ENCODE peak calls at places on chromosomes 6 and 20, in eight cellular contexts. One of them, this sample, is unnamed.

GRCh38 chr20:40961176-40961575 is 67.4 kb upstream of the TOP1 start:
- DNase-seq in DMS 273 treated with DMSO at 0.1 percent for 48 hours: no peak
- DNase-seq in memory B cell: no peak
- DNase-seq in A172: no peak
- DNase-seq in stimulated activated naive CD8-positive, alpha-beta T cell treated with anti-CD3 and anti-CD28 coated beads, Interleukin-15, amount 100 ng/mL, for 72 hours: no peak
- DNase-seq in HS-27A: no peak
- DNase-seq in GM03348: no peak
- DNase-seq in ACHN: no peak
- DNase-seq in this sample: no peak

GRCh38 chr6:40930555-40930954 is 108.5 kb downstream of the UNC5CL start:
- DNase-seq in DMS 273 treated with DMSO at 0.1 percent for 48 hours: no peak
- DNase-seq in memory B cell: no peak
- DNase-seq in A172: no peak
- DNase-seq in stimulated activated naive CD8-positive, alpha-beta T cell treated with anti-CD3 and anti-CD28 coated beads, Interleukin-15, amount 100 ng/mL, for 72 hours: no peak
- DNase-seq in HS-27A: no peak
- DNase-seq in GM03348: no peak
- DNase-seq in ACHN: no peak
- DNase-seq in this sample: no peak

GRCh38 chr6:33053230-33053629 is 20.2 kb downstream of the HLA-DPA1 start:
- DNase-seq in DMS 273 treated with DMSO at 0.1 percent for 48 hours: no peak
- DNase-seq in memory B cell: no peak
- DNase-seq in A172: no peak
- DNase-seq in stimulated activated naive CD8-positive, alpha-beta T cell treated with anti-CD3 and anti-CD28 coated beads, Interleukin-15, amount 100 ng/mL, for 72 hours: no peak
- DNase-seq in HS-27A: no peak
- DNase-seq in GM03348: no peak
- DNase-seq in ACHN: no peak
- DNase-seq in this sample: no peak

GRCh38 chr6:157455028-157455714 is 74.2 kb downstream of the ZDHHC14 start:
- DNase-seq in DMS 273 treated with DMSO at 0.1 percent for 48 hours: no peak
- DNase-seq in memory B cell: no peak
- DNase-seq in A172: no peak
- DNase-seq in stimulated activated naive CD8-positive, alpha-beta T cell treated with anti-CD3 and anti-CD28 coated beads, Interleukin-15, amount 100 ng/mL, for 72 hours: no peak
- DNase-seq in HS-27A: no peak
- DNase-seq in GM03348: no peak
- DNase-seq in ACHN: no peak
- DNase-seq in this sample: no peak

GRCh38 chr20:34713194-34713943 is 9.2 kb downstream of the TP53INP2 start:
- DNase-seq in DMS 273 treated with DMSO at 0.1 percent for 48 hours: peak; percentile 70
- DNase-seq in memory B cell: no peak
- DNase-seq in A172: peak; percentile 99
- DNase-seq in stimulated activated naive CD8-positive, alpha-beta T cell treated with anti-CD3 and anti-CD28 coated beads, Interleukin-15, amount 100 ng/mL, for 72 hours: no peak
- DNase-seq in HS-27A: peak; percentile 99
- DNase-seq in GM03348: peak; percentile 81
- DNase-seq in ACHN: peak; percentile 91
- DNase-seq in this sample: no peak

GRCh38 chr6:62236784-62237183 is 49.2 kb downstream of the KHDRBS2 start:
- DNase-seq in DMS 273 treated with DMSO at 0.1 percent for 48 hours: no peak
- DNase-seq in memory B cell: no peak
- DNase-seq in A172: no peak
- DNase-seq in stimulated activated naive CD8-positive, alpha-beta T cell treated with anti-CD3 and anti-CD28 coated beads, Interleukin-15, amount 100 ng/mL, for 72 hours: no peak
- DNase-seq in HS-27A: no peak
- DNase-seq in GM03348: no peak
- DNase-seq in ACHN: no peak
- DNase-seq in this sample: no peak

GRCh38 chr6:108807928-108808327 is 40.3 kb upstream of the ARMC2 start:
- DNase-seq in DMS 273 treated with DMSO at 0.1 percent for 48 hours: no peak
- DNase-seq in memory B cell: no peak
- DNase-seq in A172: no peak
- DNase-seq in stimulated activated naive CD8-positive, alpha-beta T cell treated with anti-CD3 and anti-CD28 coated beads, Interleukin-15, amount 100 ng/mL, for 72 hours: no peak
- DNase-seq in HS-27A: no peak
- DNase-seq in GM03348: no peak
- DNase-seq in ACHN: no peak
- DNase-seq in this sample: no peak

GRCh38 chr6:19668710-19669109 is 168.5 kb upstream of the ID4 start:
- DNase-seq in DMS 273 treated with DMSO at 0.1 percent for 48 hours: no peak
- DNase-seq in memory B cell: no peak
- DNase-seq in A172: peak; percentile 36
- DNase-seq in stimulated activated naive CD8-positive, alpha-beta T cell treated with anti-CD3 and anti-CD28 coated beads, Interleukin-15, amount 100 ng/mL, for 72 hours: no peak
- DNase-seq in HS-27A: no peak
- DNase-seq in GM03348: peak; percentile 61
- DNase-seq in ACHN: no peak
- DNase-seq in this sample: no peak

GRCh38 chr6:11566609-11567008 is 29.1 kb downstream of the TMEM170B start:
- DNase-seq in DMS 273 treated with DMSO at 0.1 percent for 48 hours: no peak
- DNase-seq in memory B cell: no peak
- DNase-seq in A172: no peak
- DNase-seq in stimulated activated naive CD8-positive, alpha-beta T cell treated with anti-CD3 and anti-CD28 coated beads, Interleukin-15, amount 100 ng/mL, for 72 hours: no peak
- DNase-seq in HS-27A: no peak
- DNase-seq in GM03348: no peak
- DNase-seq in ACHN: no peak
- DNase-seq in this sample: no peak

GRCh38 chr6:132712366-132712765 is 1.5 kb downstream of the VNN1 start:
- DNase-seq in DMS 273 treated with DMSO at 0.1 percent for 48 hours: no peak
- DNase-seq in memory B cell: no peak
- DNase-seq in A172: peak; percentile 40
- DNase-seq in stimulated activated naive CD8-positive, alpha-beta T cell treated with anti-CD3 and anti-CD28 coated beads, Interleukin-15, amount 100 ng/mL, for 72 hours: no peak
- DNase-seq in HS-27A: no peak
- DNase-seq in GM03348: peak; percentile 13
- DNase-seq in ACHN: peak; percentile 37
- DNase-seq in this sample: no peak

GRCh38 chr6:14709900-14710299 is 536.0 kb upstream of the JARID2 start:
- DNase-seq in DMS 273 treated with DMSO at 0.1 percent for 48 hours: peak; percentile 14
- DNase-seq in memory B cell: no peak
- DNase-seq in A172: no peak
- DNase-seq in stimulated activated naive CD8-positive, alpha-beta T cell treated with anti-CD3 and anti-CD28 coated beads, Interleukin-15, amount 100 ng/mL, for 72 hours: no peak
- DNase-seq in HS-27A: no peak
- DNase-seq in GM03348: no peak
- DNase-seq in ACHN: no peak
- DNase-seq in this sample: no peak

GRCh38 chr6:90216081-90216977 is 80.3 kb downstream of the BACH2 start:
- DNase-seq in DMS 273 treated with DMSO at 0.1 percent for 48 hours: no peak
- DNase-seq in memory B cell: peak; percentile 84
- DNase-seq in A172: no peak
- DNase-seq in stimulated activated naive CD8-positive, alpha-beta T cell treated with anti-CD3 and anti-CD28 coated beads, Interleukin-15, amount 100 ng/mL, for 72 hours: no peak
- DNase-seq in HS-27A: no peak
- DNase-seq in GM03348: no peak
- DNase-seq in ACHN: no peak
- DNase-seq in this sample: no peak

GRCh38 chr6:165663736-165664552 is 903 bp upstream of the PDE10A start:
- DNase-seq in DMS 273 treated with DMSO at 0.1 percent for 48 hours: no peak
- DNase-seq in memory B cell: no peak
- DNase-seq in A172: no peak
- DNase-seq in stimulated activated naive CD8-positive, alpha-beta T cell treated with anti-CD3 and anti-CD28 coated beads, Interleukin-15, amount 100 ng/mL, for 72 hours: no peak
- DNase-seq in HS-27A: no peak
- DNase-seq in GM03348: peak; percentile 10
- DNase-seq in ACHN: peak; percentile 37
- DNase-seq in this sample: no peak

GRCh38 chr6:127768223-127768622 is 132.6 kb downstream of the THEMIS start:
- DNase-seq in DMS 273 treated with DMSO at 0.1 percent for 48 hours: no peak
- DNase-seq in memory B cell: no peak
- DNase-seq in A172: no peak
- DNase-seq in stimulated activated naive CD8-positive, alpha-beta T cell treated with anti-CD3 and anti-CD28 coated beads, Interleukin-15, amount 100 ng/mL, for 72 hours: no peak
- DNase-seq in HS-27A: no peak
- DNase-seq in GM03348: no peak
- DNase-seq in ACHN: no peak
- DNase-seq in this sample: no peak

GRCh38 chr20:61830241-61830930 is 235.3 kb downstream of the TAF4 start:
- DNase-seq in DMS 273 treated with DMSO at 0.1 percent for 48 hours: no peak
- DNase-seq in memory B cell: no peak
- DNase-seq in A172: no peak
- DNase-seq in stimulated activated naive CD8-positive, alpha-beta T cell treated with anti-CD3 and anti-CD28 coated beads, Interleukin-15, amount 100 ng/mL, for 72 hours: no peak
- DNase-seq in HS-27A: no peak
- DNase-seq in GM03348: no peak
- DNase-seq in ACHN: no peak
- DNase-seq in this sample: no peak

GRCh38 chr20:54139188-54139587 is 34.6 kb downstream of the CYP24A1 start:
- DNase-seq in DMS 273 treated with DMSO at 0.1 percent for 48 hours: no peak
- DNase-seq in memory B cell: no peak
- DNase-seq in A172: peak; percentile 47
- DNase-seq in stimulated activated naive CD8-positive, alpha-beta T cell treated with anti-CD3 and anti-CD28 coated beads, Interleukin-15, amount 100 ng/mL, for 72 hours: no peak
- DNase-seq in HS-27A: no peak
- DNase-seq in GM03348: no peak
- DNase-seq in ACHN: no peak
- DNase-seq in this sample: no peak

GRCh38 chr6:56951049-56951816 is 3.7 kb upstream of the BEND6 start:
- DNase-seq in DMS 273 treated with DMSO at 0.1 percent for 48 hours: no peak
- DNase-seq in memory B cell: no peak
- DNase-seq in A172: no peak
- DNase-seq in stimulated activated naive CD8-positive, alpha-beta T cell treated with anti-CD3 and anti-CD28 coated beads, Interleukin-15, amount 100 ng/mL, for 72 hours: no peak
- DNase-seq in HS-27A: no peak
- DNase-seq in GM03348: no peak
- DNase-seq in ACHN: no peak
- DNase-seq in this sample: no peak

GRCh38 chr6:5054427-5054873 is 30.7 kb upstream of the PPP1R3G start:
- DNase-seq in DMS 273 treated with DMSO at 0.1 percent for 48 hours: no peak
- DNase-seq in memory B cell: no peak
- DNase-seq in A172: no peak
- DNase-seq in stimulated activated naive CD8-positive, alpha-beta T cell treated with anti-CD3 and anti-CD28 coated beads, Interleukin-15, amount 100 ng/mL, for 72 hours: no peak
- DNase-seq in HS-27A: peak; percentile 17
- DNase-seq in GM03348: no peak
- DNase-seq in ACHN: no peak
- DNase-seq in this sample: no peak

GRCh38 chr6:129672883-129673631 is 36.9 kb downstream of the ARHGAP18 start:
- DNase-seq in DMS 273 treated with DMSO at 0.1 percent for 48 hours: no peak
- DNase-seq in memory B cell: no peak
- DNase-seq in A172: peak; percentile 85
- DNase-seq in stimulated activated naive CD8-positive, alpha-beta T cell treated with anti-CD3 and anti-CD28 coated beads, Interleukin-15, amount 100 ng/mL, for 72 hours: no peak
- DNase-seq in HS-27A: peak; percentile 85
- DNase-seq in GM03348: peak; percentile 59
- DNase-seq in ACHN: peak; percentile 86
- DNase-seq in this sample: no peak

GRCh38 chr20:6397115-6397514 is 274.3 kb upstream of the FERMT1 start:
- DNase-seq in DMS 273 treated with DMSO at 0.1 percent for 48 hours: no peak
- DNase-seq in memory B cell: no peak
- DNase-seq in A172: no peak
- DNase-seq in stimulated activated naive CD8-positive, alpha-beta T cell treated with anti-CD3 and anti-CD28 coated beads, Interleukin-15, amount 100 ng/mL, for 72 hours: no peak
- DNase-seq in HS-27A: no peak
- DNase-seq in GM03348: no peak
- DNase-seq in ACHN: no peak
- DNase-seq in this sample: no peak

GRCh38 chr6:18405477-18406293 is 18.5 kb downstream of the RNF144B start:
- DNase-seq in DMS 273 treated with DMSO at 0.1 percent for 48 hours: no peak
- DNase-seq in memory B cell: no peak
- DNase-seq in A172: peak; percentile 98
- DNase-seq in stimulated activated naive CD8-positive, alpha-beta T cell treated with anti-CD3 and anti-CD28 coated beads, Interleukin-15, amount 100 ng/mL, for 72 hours: no peak
- DNase-seq in HS-27A: peak; percentile 84
- DNase-seq in GM03348: peak; percentile 79
- DNase-seq in ACHN: peak; percentile 77
- DNase-seq in this sample: no peak

GRCh38 chr6:133693565-133693964 is 195.3 kb upstream of the TCF21 start:
- DNase-seq in DMS 273 treated with DMSO at 0.1 percent for 48 hours: no peak
- DNase-seq in memory B cell: no peak
- DNase-seq in A172: no peak
- DNase-seq in stimulated activated naive CD8-positive, alpha-beta T cell treated with anti-CD3 and anti-CD28 coated beads, Interleukin-15, amount 100 ng/mL, for 72 hours: no peak
- DNase-seq in HS-27A: no peak
- DNase-seq in GM03348: no peak
- DNase-seq in ACHN: no peak
- DNase-seq in this sample: no peak

GRCh38 chr6:26328265-26328844 is 36.6 kb upstream of the BTN3A2 start:
- DNase-seq in DMS 273 treated with DMSO at 0.1 percent for 48 hours: peak; percentile 69
- DNase-seq in memory B cell: no peak
- DNase-seq in A172: peak; percentile 21
- DNase-seq in stimulated activated naive CD8-positive, alpha-beta T cell treated with anti-CD3 and anti-CD28 coated beads, Interleukin-15, amount 100 ng/mL, for 72 hours: no peak
- DNase-seq in HS-27A: no peak
- DNase-seq in GM03348: no peak
- DNase-seq in ACHN: no peak
- DNase-seq in this sample: no peak

GRCh38 chr6:134123666-134124208 is 71.3 kb upstream of the SLC2A12 start:
- DNase-seq in DMS 273 treated with DMSO at 0.1 percent for 48 hours: peak; percentile 61
- DNase-seq in memory B cell: peak; percentile 25
- DNase-seq in A172: peak; percentile 71
- DNase-seq in stimulated activated naive CD8-positive, alpha-beta T cell treated with anti-CD3 and anti-CD28 coated beads, Interleukin-15, amount 100 ng/mL, for 72 hours: no peak
- DNase-seq in HS-27A: peak; percentile 54
- DNase-seq in GM03348: peak; percentile 56
- DNase-seq in ACHN: peak; percentile 83
- DNase-seq in this sample: no peak

GRCh38 chr6:31402324-31403282 is 792 bp upstream of the MICA start:
- DNase-seq in DMS 273 treated with DMSO at 0.1 percent for 48 hours: no peak
- DNase-seq in memory B cell: no peak
- DNase-seq in A172: no peak
- DNase-seq in stimulated activated naive CD8-positive, alpha-beta T cell treated with anti-CD3 and anti-CD28 coated beads, Interleukin-15, amount 100 ng/mL, for 72 hours: peak; percentile 29
- DNase-seq in HS-27A: peak; percentile 29
- DNase-seq in GM03348: peak; percentile 13
- DNase-seq in ACHN: peak; percentile 42
- DNase-seq in this sample: no peak

GRCh38 chr6:51675551-51676275 is 411.7 kb downstream of the PKHD1 start:
- DNase-seq in DMS 273 treated with DMSO at 0.1 percent for 48 hours: no peak
- DNase-seq in memory B cell: no peak
- DNase-seq in A172: no peak
- DNase-seq in stimulated activated naive CD8-positive, alpha-beta T cell treated with anti-CD3 and anti-CD28 coated beads, Interleukin-15, amount 100 ng/mL, for 72 hours: no peak
- DNase-seq in HS-27A: no peak
- DNase-seq in GM03348: no peak
- DNase-seq in ACHN: no peak
- DNase-seq in this sample: no peak

GRCh38 chr6:70680396-70680795 is 12.7 kb downstream of the SMAP1 start:
- DNase-seq in DMS 273 treated with DMSO at 0.1 percent for 48 hours: no peak
- DNase-seq in memory B cell: no peak
- DNase-seq in A172: no peak
- DNase-seq in stimulated activated naive CD8-positive, alpha-beta T cell treated with anti-CD3 and anti-CD28 coated beads, Interleukin-15, amount 100 ng/mL, for 72 hours: no peak
- DNase-seq in HS-27A: no peak
- DNase-seq in GM03348: no peak
- DNase-seq in ACHN: no peak
- DNase-seq in this sample: no peak

GRCh38 chr20:14634666-14635065 is 297.3 kb upstream of the FLRT3 start:
- DNase-seq in DMS 273 treated with DMSO at 0.1 percent for 48 hours: no peak
- DNase-seq in memory B cell: no peak
- DNase-seq in A172: no peak
- DNase-seq in stimulated activated naive CD8-positive, alpha-beta T cell treated with anti-CD3 and anti-CD28 coated beads, Interleukin-15, amount 100 ng/mL, for 72 hours: no peak
- DNase-seq in HS-27A: no peak
- DNase-seq in GM03348: no peak
- DNase-seq in ACHN: no peak
- DNase-seq in this sample: no peak

GRCh38 chr20:32823737-32824588 is 4.2 kb downstream of the MAPRE1 start:
- DNase-seq in DMS 273 treated with DMSO at 0.1 percent for 48 hours: no peak
- DNase-seq in memory B cell: no peak
- DNase-seq in A172: no peak
- DNase-seq in stimulated activated naive CD8-positive, alpha-beta T cell treated with anti-CD3 and anti-CD28 coated beads, Interleukin-15, amount 100 ng/mL, for 72 hours: no peak
- DNase-seq in HS-27A: no peak
- DNase-seq in GM03348: peak; percentile 17
- DNase-seq in ACHN: no peak
- DNase-seq in this sample: no peak

GRCh38 chr6:11491998-11492397 is 45.6 kb upstream of the TMEM170B start:
- DNase-seq in DMS 273 treated with DMSO at 0.1 percent for 48 hours: no peak
- DNase-seq in memory B cell: peak; percentile 10
- DNase-seq in A172: no peak
- DNase-seq in stimulated activated naive CD8-positive, alpha-beta T cell treated with anti-CD3 and anti-CD28 coated beads, Interleukin-15, amount 100 ng/mL, for 72 hours: no peak
- DNase-seq in HS-27A: no peak
- DNase-seq in GM03348: no peak
- DNase-seq in ACHN: no peak
- DNase-seq in this sample: no peak

GRCh38 chr6:113018351-113019151 is 671.4 kb downstream of the RFPL4B start:
- DNase-seq in DMS 273 treated with DMSO at 0.1 percent for 48 hours: no peak
- DNase-seq in memory B cell: no peak
- DNase-seq in A172: peak; percentile 69
- DNase-seq in stimulated activated naive CD8-positive, alpha-beta T cell treated with anti-CD3 and anti-CD28 coated beads, Interleukin-15, amount 100 ng/mL, for 72 hours: no peak
- DNase-seq in HS-27A: peak; percentile 30
- DNase-seq in GM03348: peak; percentile 52
- DNase-seq in ACHN: no peak
- DNase-seq in this sample: no peak

This sample was measured in GM18507.